ENCODE peak calls at places on chromosomes 13 and 19, in ten cellular contexts. One of them, this sample, is unnamed. For H3K36me3, the result is how much of the 10 kb centered on the place peaks cover.

GRCh38 chr19:10219678-10220077 is 11.5 kb downstream of the S1PR2 start:
- DNase-seq in neural progenitor cell: peak
- DNase-seq in OCI-LY7: peak
- DNase-seq in tibial artery: no peak
- DNase-seq in uterus: no peak
- DNase-seq in mesendoderm: peak
- DNase-seq in left ventricle myocardium inferior: no peak
- DNase-seq in bronchial epithelial cell: peak
- DNase-seq in osteoblast: peak
- DNase-seq in psoas muscle: no peak
- DNase-seq in this sample: peak

GRCh38 chr19:39411832-39412099 is 703 bp upstream of the PLEKHG2 start:
- DNase-seq in OCI-LY7: peak
- DNase-seq in psoas muscle: peak
- DNase-seq in tibial artery: peak
- DNase-seq in bronchial epithelial cell: peak
- DNase-seq in osteoblast: peak
- DNase-seq in neural progenitor cell: peak
- DNase-seq in mesendoderm: peak
- DNase-seq in left ventricle myocardium inferior: peak
- DNase-seq in uterus: peak
- DNase-seq in this sample: peak

GRCh38 chr19:52640916-52641315 is 2.8 kb upstream of the ZNF83 start:
- DNase-seq in OCI-LY7: no peak
- DNase-seq in osteoblast: no peak
- DNase-seq in neural progenitor cell: peak
- DNase-seq in tibial artery: no peak
- DNase-seq in left ventricle myocardium inferior: no peak
- DNase-seq in mesendoderm: peak
- DNase-seq in uterus: no peak
- DNase-seq in psoas muscle: no peak
- DNase-seq in bronchial epithelial cell: no peak
- DNase-seq in this sample: peak

GRCh38 chr13:23615677-23616076 is 45.5 kb downstream of the TNFRSF19 start:
- DNase-seq in tibial artery: no peak
- DNase-seq in left ventricle myocardium inferior: no peak
- DNase-seq in uterus: no peak
- DNase-seq in neural progenitor cell: peak
- DNase-seq in OCI-LY7: no peak
- DNase-seq in osteoblast: no peak
- DNase-seq in psoas muscle: no peak
- DNase-seq in bronchial epithelial cell: no peak
- DNase-seq in mesendoderm: peak
- DNase-seq in this sample: no peak

GRCh38 chr19:33251076-33251475 is 25.4 kb upstream of the SLC7A10 start:
- DNase-seq in tibial artery: no peak
- DNase-seq in bronchial epithelial cell: no peak
- DNase-seq in uterus: no peak
- DNase-seq in OCI-LY7: no peak
- DNase-seq in mesendoderm: no peak
- DNase-seq in left ventricle myocardium inferior: no peak
- DNase-seq in osteoblast: no peak
- DNase-seq in neural progenitor cell: no peak
- DNase-seq in psoas muscle: peak
- DNase-seq in this sample: peak

GRCh38 chr13:114110091-114110829 is 22.2 kb downstream of the RASA3 start:
- DNase-seq in osteoblast: peak
- DNase-seq in bronchial epithelial cell: no peak
- DNase-seq in neural progenitor cell: peak
- DNase-seq in OCI-LY7: peak
- DNase-seq in mesendoderm: peak
- DNase-seq in tibial artery: peak
- DNase-seq in psoas muscle: peak
- DNase-seq in uterus: peak
- DNase-seq in left ventricle myocardium inferior: no peak
- DNase-seq in this sample: peak

GRCh38 chr19:16036397-16036925 is 39.8 kb upstream of the TPM4 start:
- DNase-seq in uterus: no peak
- DNase-seq in tibial artery: no peak
- DNase-seq in left ventricle myocardium inferior: no peak
- DNase-seq in OCI-LY7: no peak
- DNase-seq in neural progenitor cell: no peak
- DNase-seq in psoas muscle: no peak
- DNase-seq in osteoblast: peak
- DNase-seq in bronchial epithelial cell: no peak
- DNase-seq in mesendoderm: no peak
- DNase-seq in this sample: peak

GRCh38 chr19:42199440-42200115 is 17.9 kb downstream of the DEDD2 start:
- DNase-seq in psoas muscle: peak
- DNase-seq in left ventricle myocardium inferior: peak
- DNase-seq in uterus: no peak
- DNase-seq in tibial artery: no peak
- DNase-seq in mesendoderm: peak
- DNase-seq in osteoblast: peak
- DNase-seq in OCI-LY7: peak
- DNase-seq in neural progenitor cell: no peak
- DNase-seq in bronchial epithelial cell: peak
- DNase-seq in this sample: peak

GRCh38 chr13:51361111-51361510 is 21.6 kb downstream of the SERPINE3 start:
- DNase-seq in tibial artery: no peak
- DNase-seq in bronchial epithelial cell: no peak
- DNase-seq in left ventricle myocardium inferior: no peak
- DNase-seq in mesendoderm: no peak
- DNase-seq in osteoblast: no peak
- DNase-seq in neural progenitor cell: no peak
- DNase-seq in OCI-LY7: no peak
- DNase-seq in psoas muscle: no peak
- DNase-seq in uterus: no peak
- DNase-seq in this sample: no peak

GRCh38 chr13:91817250-91817649 is 418.8 kb downstream of the GPC5 start:
- DNase-seq in osteoblast: no peak
- DNase-seq in left ventricle myocardium inferior: no peak
- DNase-seq in uterus: no peak
- DNase-seq in psoas muscle: no peak
- DNase-seq in OCI-LY7: no peak
- DNase-seq in neural progenitor cell: no peak
- DNase-seq in bronchial epithelial cell: no peak
- DNase-seq in tibial artery: no peak
- DNase-seq in mesendoderm: no peak
- DNase-seq in this sample: no peak

GRCh38 chr13:29125145-29125933 is 305.2 kb downstream of the MTUS2 start:
- DNase-seq in left ventricle myocardium inferior: no peak
- DNase-seq in mesendoderm: peak
- DNase-seq in tibial artery: no peak
- DNase-seq in neural progenitor cell: no peak
- DNase-seq in OCI-LY7: no peak
- DNase-seq in bronchial epithelial cell: no peak
- DNase-seq in uterus: no peak
- DNase-seq in psoas muscle: no peak
- DNase-seq in osteoblast: no peak
- DNase-seq in this sample: no peak

GRCh38 chr19:3189702-3190469 is 4.2 kb downstream of the NCLN start:
- DNase-seq in tibial artery: no peak
- DNase-seq in osteoblast: no peak
- DNase-seq in uterus: no peak
- DNase-seq in OCI-LY7: no peak
- DNase-seq in left ventricle myocardium inferior: no peak
- DNase-seq in mesendoderm: no peak
- DNase-seq in psoas muscle: no peak
- DNase-seq in neural progenitor cell: no peak
- DNase-seq in bronchial epithelial cell: no peak
- DNase-seq in this sample: peak

GRCh38 chr13:51814825-51815650 is 11.1 kb upstream of the DHRS12 start:
- DNase-seq in psoas muscle: peak
- DNase-seq in neural progenitor cell: peak
- DNase-seq in osteoblast: peak
- DNase-seq in uterus: peak
- DNase-seq in tibial artery: no peak
- DNase-seq in bronchial epithelial cell: peak
- DNase-seq in OCI-LY7: peak
- DNase-seq in mesendoderm: peak
- DNase-seq in left ventricle myocardium inferior: peak
- DNase-seq in this sample: peak

GRCh38 chr19:16315825-16316505 is 8.7 kb upstream of the KLF2 start:
- DNase-seq in tibial artery: peak
- DNase-seq in mesendoderm: no peak
- DNase-seq in left ventricle myocardium inferior: peak
- DNase-seq in osteoblast: peak
- DNase-seq in bronchial epithelial cell: peak
- DNase-seq in psoas muscle: no peak
- DNase-seq in neural progenitor cell: no peak
- DNase-seq in OCI-LY7: no peak
- DNase-seq in uterus: peak
- DNase-seq in this sample: no peak

GRCh38 chr13:97117388-97117910 is 104.7 kb upstream of the MBNL2 start:
- DNase-seq in OCI-LY7: no peak
- DNase-seq in left ventricle myocardium inferior: no peak
- DNase-seq in mesendoderm: peak
- DNase-seq in osteoblast: no peak
- DNase-seq in uterus: no peak
- DNase-seq in psoas muscle: no peak
- DNase-seq in neural progenitor cell: no peak
- DNase-seq in tibial artery: no peak
- DNase-seq in bronchial epithelial cell: no peak
- DNase-seq in this sample: no peak
- H3K4me3 ChIP-seq in OCI-LY7: no peak
- H3K4me3 ChIP-seq in left ventricle myocardium inferior: no peak
- H3K4me3 ChIP-seq in mesendoderm: no peak
- H3K4me3 ChIP-seq in osteoblast: no peak
- H3K4me3 ChIP-seq in uterus: no peak
- H3K4me3 ChIP-seq in psoas muscle: no peak
- H3K4me3 ChIP-seq in neural progenitor cell: no peak
- H3K4me3 ChIP-seq in tibial artery: no peak
- H3K4me3 ChIP-seq in bronchial epithelial cell: no peak
- H3K4me3 ChIP-seq in this sample: no peak

GRCh38 chr19:13931582-13932378 is 6.4 kb downstream of the PODNL1 start:
- DNase-seq in tibial artery: no peak
- DNase-seq in psoas muscle: no peak
- DNase-seq in osteoblast: peak
- DNase-seq in neural progenitor cell: no peak
- DNase-seq in OCI-LY7: no peak
- DNase-seq in mesendoderm: no peak
- DNase-seq in uterus: no peak
- DNase-seq in left ventricle myocardium inferior: no peak
- DNase-seq in bronchial epithelial cell: peak
- DNase-seq in this sample: peak

GRCh38 chr19:13932911-13933393 is 5.3 kb downstream of the PODNL1 start:
- DNase-seq in tibial artery: no peak
- DNase-seq in OCI-LY7: no peak
- DNase-seq in bronchial epithelial cell: no peak
- DNase-seq in osteoblast: peak
- DNase-seq in neural progenitor cell: no peak
- DNase-seq in mesendoderm: no peak
- DNase-seq in psoas muscle: no peak
- DNase-seq in uterus: no peak
- DNase-seq in left ventricle myocardium inferior: no peak
- DNase-seq in this sample: peak

GRCh38 chr19:13937479-13938360 is 497 bp downstream of the PODNL1 start:
- DNase-seq in mesendoderm: no peak
- DNase-seq in OCI-LY7: no peak
- DNase-seq in osteoblast: peak
- DNase-seq in psoas muscle: no peak
- DNase-seq in left ventricle myocardium inferior: no peak
- DNase-seq in bronchial epithelial cell: no peak
- DNase-seq in uterus: no peak
- DNase-seq in neural progenitor cell: peak
- DNase-seq in tibial artery: no peak
- DNase-seq in this sample: peak

GRCh38 chr19:13935765-13936486 is 2.3 kb downstream of the PODNL1 start:
- DNase-seq in uterus: no peak
- DNase-seq in osteoblast: peak
- DNase-seq in psoas muscle: no peak
- DNase-seq in mesendoderm: peak
- DNase-seq in left ventricle myocardium inferior: no peak
- DNase-seq in OCI-LY7: no peak
- DNase-seq in neural progenitor cell: peak
- DNase-seq in tibial artery: no peak
- DNase-seq in bronchial epithelial cell: no peak
- DNase-seq in this sample: peak

GRCh38 chr19:13934785-13935109 is 3.5 kb downstream of the PODNL1 start:
- DNase-seq in OCI-LY7: no peak
- DNase-seq in psoas muscle: no peak
- DNase-seq in uterus: no peak
- DNase-seq in left ventricle myocardium inferior: no peak
- DNase-seq in tibial artery: no peak
- DNase-seq in bronchial epithelial cell: no peak
- DNase-seq in neural progenitor cell: no peak
- DNase-seq in osteoblast: peak
- DNase-seq in mesendoderm: no peak
- DNase-seq in this sample: no peak
- H3K36me3 ChIP-seq in OCI-LY7: under half
- H3K36me3 ChIP-seq in psoas muscle: under half
- H3K36me3 ChIP-seq in uterus: under half
- H3K36me3 ChIP-seq in left ventricle myocardium inferior: under half
- H3K36me3 ChIP-seq in tibial artery: under half
- H3K36me3 ChIP-seq in bronchial epithelial cell: under half
- H3K36me3 ChIP-seq in neural progenitor cell: under half
- H3K36me3 ChIP-seq in osteoblast: under half
- H3K36me3 ChIP-seq in mesendoderm: under half
- H3K36me3 ChIP-seq in this sample: under half

DNA sequence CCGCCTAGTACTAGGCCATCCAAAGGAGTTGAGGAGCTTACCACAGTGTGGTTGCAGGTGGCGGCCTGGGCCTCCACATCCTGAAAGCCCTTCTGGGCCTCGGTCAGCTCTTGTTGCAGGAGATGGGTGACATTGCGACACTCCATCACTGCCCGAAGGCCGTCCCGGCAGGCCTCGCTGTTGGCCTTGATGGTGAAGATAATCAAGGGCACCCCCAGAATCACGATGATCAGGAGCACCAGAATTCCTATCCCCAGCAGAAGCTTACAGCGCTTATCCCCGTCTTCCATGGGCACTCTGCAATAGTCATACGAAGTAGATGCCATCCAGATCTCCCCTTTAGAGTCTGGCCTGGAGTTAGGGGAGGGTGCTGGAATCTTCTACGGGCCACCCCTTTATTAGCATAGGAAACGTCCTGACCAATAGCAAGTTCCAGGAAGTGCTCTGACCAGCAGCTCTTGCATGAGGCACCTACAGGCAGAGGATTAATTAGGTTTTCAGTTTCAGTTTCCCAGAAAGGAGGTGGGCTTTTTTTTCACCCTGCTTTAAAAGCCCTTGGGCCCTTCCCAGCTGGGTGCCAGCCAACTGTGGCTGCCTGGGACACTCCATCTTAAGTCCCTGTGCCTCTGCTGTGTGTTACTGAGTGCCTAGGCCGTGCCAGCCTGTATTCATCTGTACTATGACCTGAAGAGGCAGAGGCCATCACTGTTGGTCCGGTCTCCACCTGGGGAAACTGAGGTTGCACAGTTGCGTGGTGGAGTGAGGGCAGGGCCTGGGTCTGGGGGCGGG is at the start of gene BST2:
- DNase-seq in osteoblast: peak
- DNase-seq in left ventricle myocardium inferior: peak
- DNase-seq in neural progenitor cell: peak
- DNase-seq in OCI-LY7: peak
- DNase-seq in bronchial epithelial cell: no peak
- DNase-seq in uterus: peak
- DNase-seq in tibial artery: no peak
- DNase-seq in psoas muscle: peak
- DNase-seq in mesendoderm: peak
- DNase-seq in this sample: peak
- H3K4me3 ChIP-seq in osteoblast: no peak
- H3K4me3 ChIP-seq in left ventricle myocardium inferior: peak
- H3K4me3 ChIP-seq in neural progenitor cell: peak
- H3K4me3 ChIP-seq in OCI-LY7: peak
- H3K4me3 ChIP-seq in bronchial epithelial cell: no peak
- H3K4me3 ChIP-seq in uterus: peak
- H3K4me3 ChIP-seq in tibial artery: peak
- H3K4me3 ChIP-seq in psoas muscle: peak
- H3K4me3 ChIP-seq in mesendoderm: no peak
- H3K4me3 ChIP-seq in this sample: peak

GRCh38 chr13:108705031-108705430 is 75.6 kb downstream of the MYO16 start:
- DNase-seq in left ventricle myocardium inferior: no peak
- DNase-seq in uterus: no peak
- DNase-seq in tibial artery: no peak
- DNase-seq in neural progenitor cell: no peak
- DNase-seq in mesendoderm: no peak
- DNase-seq in bronchial epithelial cell: peak
- DNase-seq in OCI-LY7: no peak
- DNase-seq in osteoblast: no peak
- DNase-seq in psoas muscle: no peak
- DNase-seq in this sample: no peak
- H3K36me3 ChIP-seq in left ventricle myocardium inferior: under half
- H3K36me3 ChIP-seq in uterus: under half
- H3K36me3 ChIP-seq in tibial artery: under half
- H3K36me3 ChIP-seq in neural progenitor cell: under half
- H3K36me3 ChIP-seq in mesendoderm: under half
- H3K36me3 ChIP-seq in bronchial epithelial cell: under half
- H3K36me3 ChIP-seq in OCI-LY7: under half
- H3K36me3 ChIP-seq in osteoblast: under half
- H3K36me3 ChIP-seq in psoas muscle: under half
- H3K36me3 ChIP-seq in this sample: under half

This sample was measured in H7.